ENCODE peak calls at places on chromosomes 5 and 9, in six cellular contexts. Q, G, E, R, Z and D are unnamed samples.
A peak's percentile ranks its signal among the peaks of the same experiment; 100 is the strongest.

GRCh38 chr9:86557063-86557766 is 203.0 kb upstream of the TUT7 start:
- DNase-seq in Q (no peak), R (no peak), Z (no peak), E (no peak), G (no peak), D (no peak)

GRCh38 chr5:129460121-129460950 is at the start of gene ADAMTS19:
- DNase-seq in G (peak; percentile 20), Q (no peak), R (peak; percentile 44), E (no peak), Z (no peak), D (no peak)

GRCh38 chr9:105376893-105377292 is 70.9 kb upstream of the FSD1L start:
- DNase-seq in R (no peak), Q (no peak), G (no peak), Z (no peak), E (no peak), D (no peak)

GRCh38 chr5:142946547-142947426 is 176.6 kb downstream of the ARHGAP26 start:
- DNase-seq in G (no peak), Z (peak; percentile 28), R (no peak), Q (no peak), E (no peak), D (no peak)

GRCh38 chr9:134174073-134174449 is 9.7 kb upstream of the RNU6ATAC start:
- DNase-seq in Q (no peak), R (no peak), G (no peak), E (no peak), Z (no peak), D (no peak)

GRCh38 chr9:35962126-35962906 is 4.4 kb upstream of the OR2S2 start:
- DNase-seq in Z (no peak), R (no peak), E (no peak), Q (no peak), G (no peak), D (peak; percentile 35)

GRCh38 chr9:79233542-79233941 is 338.2 kb upstream of the TLE4 start:
- DNase-seq in G (peak; percentile 6), Q (no peak), R (no peak), E (no peak), Z (no peak), D (no peak)

GRCh38 chr5:174535691-174536090 is 188.7 kb upstream of the MSX2 start:
- DNase-seq in E (no peak), Q (no peak), R (no peak), Z (no peak), G (peak; percentile 75), D (no peak)

GRCh38 chr9:72042928-72043327 is 17.5 kb downstream of the C9orf57 start:
- DNase-seq in R (no peak), G (no peak), Z (no peak), E (no peak), Q (no peak), D (no peak)

GRCh38 chr5:57037355-57037754 is 85.4 kb upstream of the MIER3 start:
- DNase-seq in R (no peak), E (peak; percentile 7), G (no peak), Z (no peak), Q (no peak), D (no peak)

GRCh38 chr9:136690841-136691261 is 3.6 kb upstream of the AGPAT2 start:
- DNase-seq in Q (no peak), Z (peak; percentile 26), G (no peak), E (no peak), R (no peak), D (peak; percentile 92)

GRCh38 chr5:9567039-9567438 is 21.2 kb upstream of the SEMA5A start:
- DNase-seq in Z (no peak), Q (no peak), E (no peak), G (no peak), R (no peak), D (no peak)

GRCh38 chr5:137891849-137892248 is 2.6 kb downstream of the PKD2L2 start:
- DNase-seq in Q (no peak), G (no peak), Z (no peak), E (no peak), R (peak; percentile 5), D (no peak)

GRCh38 chr9:128724744-128725211 is 851 bp upstream of the ZDHHC12 start:
- DNase-seq in Q (no peak), E (peak; percentile 54), Z (peak; percentile 63), R (peak; percentile 50), G (peak; percentile 61), D (peak; percentile 56)

GRCh38 chr9:37036237-37037136 is 2.4 kb upstream of the PAX5 start:
- DNase-seq in G (peak; percentile 69), R (peak; percentile 59), Z (no peak), E (no peak), Q (no peak), D (peak; percentile 52)

GRCh38 chr9:8489845-8490244 is 690.3 kb upstream of the DMAC1 start:
- DNase-seq in E (no peak), R (no peak), Q (no peak), G (no peak), Z (no peak), D (no peak)

GRCh38 chr9:36928670-36929349 is 105.3 kb downstream of the PAX5 start:
- DNase-seq in G (peak; percentile 68), Q (no peak), Z (no peak), E (no peak), R (peak; percentile 64), D (no peak)

GRCh38 chr5:148491015-148491792 is 107.4 kb downstream of the FBXO38 start:
- DNase-seq in G (no peak), Z (no peak), R (no peak), Q (no peak), E (no peak), D (no peak)

GRCh38 chr5:64794053-64794770 is 25.5 kb downstream of the CWC27 start:
- DNase-seq in R (no peak), Q (no peak), E (no peak), G (no peak), Z (no peak), D (no peak)